ENCODE peak calls at places on chromosome 1, in six cellular contexts. One of them, this sample, is unnamed.

GRCh38 chr1:46183926-46184557 is 7.8 kb upstream of the P3R3URF start:
- DNase-seq in MM.1S: no peak
- DNase-seq in PC-3: no peak
- DNase-seq in HCT116: no peak
- DNase-seq in hepatocyte: no peak
- DNase-seq in neural progenitor cell: no peak
- DNase-seq in this sample: no peak

GRCh38 chr1:212044851-212045250 is 9.3 kb downstream of the DTL start:
- DNase-seq in hepatocyte: no peak
- DNase-seq in PC-3: no peak
- DNase-seq in MM.1S: no peak
- DNase-seq in neural progenitor cell: peak
- DNase-seq in HCT116: no peak
- DNase-seq in this sample: no peak

GRCh38 chr1:227961651-227962050 is 13.9 kb upstream of the WNT9A start:
- DNase-seq in MM.1S: no peak
- DNase-seq in neural progenitor cell: peak
- DNase-seq in hepatocyte: no peak
- DNase-seq in HCT116: no peak
- DNase-seq in PC-3: no peak
- DNase-seq in this sample: peak

GRCh38 chr1:232880354-232880753 is 70.1 kb upstream of the NTPCR start:
- DNase-seq in PC-3: peak
- DNase-seq in MM.1S: no peak
- DNase-seq in neural progenitor cell: peak
- DNase-seq in HCT116: peak
- DNase-seq in hepatocyte: peak
- DNase-seq in this sample: peak

GRCh38 chr1:202351725-202352124 is 3.2 kb downstream of the PPP1R12B start:
- DNase-seq in MM.1S: no peak
- DNase-seq in HCT116: no peak
- DNase-seq in neural progenitor cell: no peak
- DNase-seq in PC-3: no peak
- DNase-seq in hepatocyte: no peak
- DNase-seq in this sample: no peak

GRCh38 chr1:47191940-47192457 is 2.2 kb upstream of the PDZK1IP1 start:
- DNase-seq in hepatocyte: no peak
- DNase-seq in PC-3: no peak
- DNase-seq in HCT116: no peak
- DNase-seq in neural progenitor cell: no peak
- DNase-seq in MM.1S: no peak
- DNase-seq in this sample: no peak

GRCh38 chr1:10459185-10459584 is 9.4 kb downstream of the CORT start:
- DNase-seq in PC-3: peak
- DNase-seq in neural progenitor cell: no peak
- DNase-seq in MM.1S: no peak
- DNase-seq in HCT116: peak
- DNase-seq in hepatocyte: peak
- DNase-seq in this sample: no peak

GRCh38 chr1:2789164-2789985 is 12.1 kb downstream of the TTC34 start:
- DNase-seq in HCT116: no peak
- DNase-seq in MM.1S: no peak
- DNase-seq in neural progenitor cell: no peak
- DNase-seq in PC-3: no peak
- DNase-seq in hepatocyte: no peak
- DNase-seq in this sample: no peak

GRCh38 chr1:37556712-37557196 is at the start of gene DNALI1:
- DNase-seq in neural progenitor cell: peak
- DNase-seq in PC-3: peak
- DNase-seq in HCT116: no peak
- DNase-seq in MM.1S: peak
- DNase-seq in hepatocyte: peak
- DNase-seq in this sample: peak

GRCh38 chr1:153513023-153513422 is 22.8 kb downstream of the S100A6 start:
- DNase-seq in neural progenitor cell: no peak
- DNase-seq in HCT116: no peak
- DNase-seq in MM.1S: no peak
- DNase-seq in PC-3: no peak
- DNase-seq in hepatocyte: no peak
- DNase-seq in this sample: no peak

DNA sequence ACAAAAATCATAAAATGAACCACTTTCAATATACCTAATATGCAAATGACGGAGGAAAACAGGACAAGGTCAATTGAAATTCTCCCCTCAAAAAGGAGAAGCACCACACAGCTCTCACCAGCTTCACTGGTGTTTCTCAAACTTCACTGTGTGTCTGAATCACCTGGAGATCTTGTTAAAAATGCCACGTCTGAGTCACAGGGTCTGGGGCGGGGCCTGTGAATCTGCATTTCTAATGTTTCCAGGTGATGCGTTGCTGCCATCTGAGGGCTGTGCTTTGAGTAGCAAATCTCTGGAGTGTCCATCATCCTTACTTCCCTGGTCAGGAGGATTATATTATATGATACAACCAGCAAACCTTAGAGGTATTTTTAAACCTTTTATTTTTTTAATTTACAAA is 9.0 kb downstream of the CLDN19 start:
- DNase-seq in HCT116: peak
- DNase-seq in hepatocyte: no peak
- DNase-seq in MM.1S: no peak
- DNase-seq in neural progenitor cell: no peak
- DNase-seq in PC-3: peak
- DNase-seq in this sample: peak
- TF ChIP-seq CTCF in HCT116: peak
- TF ChIP-seq CTCF in hepatocyte: peak
- TF ChIP-seq CTCF in MM.1S: no peak
- TF ChIP-seq CTCF in neural progenitor cell: peak
- TF ChIP-seq CTCF in PC-3: peak
- TF ChIP-seq CTCF in this sample: peak

GRCh38 chr1:41898191-41898713 is 20.5 kb downstream of the HIVEP3 start:
- DNase-seq in MM.1S: peak
- DNase-seq in HCT116: no peak
- DNase-seq in neural progenitor cell: no peak
- DNase-seq in PC-3: peak
- DNase-seq in hepatocyte: no peak
- DNase-seq in this sample: no peak
- TF ChIP-seq EZH2phosphoT487 in MM.1S: no peak
- TF ChIP-seq EZH2phosphoT487 in HCT116: no peak
- TF ChIP-seq EZH2phosphoT487 in neural progenitor cell: no peak
- TF ChIP-seq EZH2phosphoT487 in PC-3: no peak
- TF ChIP-seq EZH2phosphoT487 in hepatocyte: no peak
- TF ChIP-seq EZH2phosphoT487 in this sample: no peak

GRCh38 chr1:8684590-8684989 is 132.8 kb downstream of the RERE start:
- DNase-seq in hepatocyte: no peak
- DNase-seq in neural progenitor cell: no peak
- DNase-seq in HCT116: no peak
- DNase-seq in PC-3: no peak
- DNase-seq in MM.1S: no peak
- DNase-seq in this sample: no peak

GRCh38 chr1:8689431-8690252 is 127.8 kb downstream of the RERE start:
- DNase-seq in MM.1S: no peak
- DNase-seq in HCT116: no peak
- DNase-seq in neural progenitor cell: no peak
- DNase-seq in PC-3: no peak
- DNase-seq in hepatocyte: no peak
- DNase-seq in this sample: peak

GRCh38 chr1:8687053-8687452 is 130.4 kb downstream of the RERE start:
- DNase-seq in PC-3: no peak
- DNase-seq in neural progenitor cell: no peak
- DNase-seq in hepatocyte: no peak
- DNase-seq in MM.1S: no peak
- DNase-seq in HCT116: no peak
- DNase-seq in this sample: no peak

GRCh38 chr1:8690253-8690525 is 127.3 kb downstream of the RERE start:
- DNase-seq in MM.1S: no peak
- DNase-seq in PC-3: no peak
- DNase-seq in HCT116: no peak
- DNase-seq in neural progenitor cell: no peak
- DNase-seq in hepatocyte: no peak
- DNase-seq in this sample: no peak

GRCh38 chr1:8687539-8687938 is 129.9 kb downstream of the RERE start:
- DNase-seq in HCT116: no peak
- DNase-seq in MM.1S: no peak
- DNase-seq in hepatocyte: no peak
- DNase-seq in PC-3: no peak
- DNase-seq in neural progenitor cell: no peak
- DNase-seq in this sample: no peak
- H2AFZ ChIP-seq in HCT116: no peak
- H2AFZ ChIP-seq in MM.1S: no peak
- H2AFZ ChIP-seq in hepatocyte: no peak
- H2AFZ ChIP-seq in PC-3: no peak
- H2AFZ ChIP-seq in neural progenitor cell: no peak
- H2AFZ ChIP-seq in this sample: no peak

GRCh38 chr1:172398193-172398592 is 22.3 kb upstream of the C1orf105 start:
- DNase-seq in PC-3: no peak
- DNase-seq in neural progenitor cell: no peak
- DNase-seq in MM.1S: no peak
- DNase-seq in HCT116: no peak
- DNase-seq in hepatocyte: no peak
- DNase-seq in this sample: no peak

GRCh38 chr1:172402878-172403573 is 17.5 kb upstream of the C1orf105 start:
- DNase-seq in hepatocyte: no peak
- DNase-seq in neural progenitor cell: no peak
- DNase-seq in PC-3: no peak
- DNase-seq in MM.1S: no peak
- DNase-seq in HCT116: no peak
- DNase-seq in this sample: no peak

GRCh38 chr1:172399369-172400072 is 21.0 kb upstream of the C1orf105 start:
- DNase-seq in HCT116: peak
- DNase-seq in PC-3: peak
- DNase-seq in hepatocyte: peak
- DNase-seq in neural progenitor cell: peak
- DNase-seq in MM.1S: peak
- DNase-seq in this sample: peak

GRCh38 chr1:172400073-172400737 is 20.3 kb upstream of the C1orf105 start:
- DNase-seq in PC-3: no peak
- DNase-seq in MM.1S: no peak
- DNase-seq in hepatocyte: no peak
- DNase-seq in HCT116: no peak
- DNase-seq in neural progenitor cell: no peak
- DNase-seq in this sample: no peak

DNA sequence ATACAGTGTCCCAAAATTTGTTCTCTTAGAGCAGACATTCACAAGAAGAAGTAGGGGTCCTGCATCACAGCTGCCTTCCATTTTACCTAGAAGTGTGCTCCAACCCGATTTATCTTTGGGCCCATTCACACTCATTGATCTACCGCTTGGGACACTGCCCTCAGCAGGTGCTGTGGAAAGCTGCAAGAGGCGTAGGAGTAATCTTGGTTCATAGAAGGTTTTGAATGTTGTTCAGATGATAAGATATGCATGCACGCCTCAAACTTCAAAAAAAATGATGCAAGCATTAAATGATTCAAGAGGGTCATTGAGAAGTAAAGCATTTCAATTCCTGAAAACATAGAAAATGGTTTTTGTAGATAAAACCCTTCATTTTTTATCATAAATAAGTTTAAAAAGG is 18.6 kb upstream of the C1orf105 start:
- DNase-seq in PC-3: peak
- DNase-seq in neural progenitor cell: peak
- DNase-seq in hepatocyte: no peak
- DNase-seq in MM.1S: no peak
- DNase-seq in HCT116: no peak
- DNase-seq in this sample: peak
- TF ChIP-seq CTCF in PC-3: peak
- TF ChIP-seq CTCF in neural progenitor cell: peak
- TF ChIP-seq CTCF in hepatocyte: peak
- TF ChIP-seq CTCF in MM.1S: no peak
- TF ChIP-seq CTCF in HCT116: peak
- TF ChIP-seq CTCF in this sample: peak

DNA sequence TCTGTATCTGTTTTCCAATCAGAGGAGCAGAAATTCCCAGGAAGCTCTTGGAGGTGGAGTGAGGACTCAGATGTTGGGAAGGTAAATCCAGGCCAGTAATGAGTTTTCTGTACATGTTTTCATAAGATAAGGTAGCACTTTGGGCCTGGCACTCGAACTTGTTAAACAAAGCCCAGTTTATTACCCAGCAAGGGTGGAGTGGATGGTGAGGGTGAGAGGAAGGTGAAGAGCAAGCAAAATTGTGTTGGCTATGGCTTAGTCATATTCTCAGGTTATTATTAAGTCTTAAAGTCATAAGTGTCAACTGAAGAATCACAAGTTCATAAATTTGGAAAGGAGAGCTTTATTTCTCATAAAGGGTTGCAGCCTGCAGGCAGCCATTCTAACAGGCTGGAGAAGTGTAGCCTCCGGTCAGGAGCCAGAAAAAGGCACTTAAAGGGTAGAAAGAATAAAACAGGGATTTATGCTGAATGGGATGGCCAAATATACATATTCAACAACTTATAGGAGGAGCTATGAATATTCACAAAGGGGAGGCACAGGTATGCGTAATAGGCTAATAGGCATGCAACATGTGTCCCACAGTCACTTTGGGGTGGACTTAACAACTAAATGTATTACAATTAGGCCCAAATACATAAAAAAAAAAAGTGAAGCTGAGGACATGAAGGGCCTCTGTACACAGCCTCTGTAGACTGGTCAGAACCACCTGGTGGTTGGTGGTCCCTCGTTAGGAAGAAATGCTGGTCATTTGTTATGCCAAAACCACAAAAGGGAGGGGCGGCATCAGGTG is 523.9 kb downstream of the LMO4 start:
- DNase-seq in PC-3: no peak
- DNase-seq in hepatocyte: no peak
- DNase-seq in HCT116: no peak
- DNase-seq in MM.1S: no peak
- DNase-seq in neural progenitor cell: no peak
- DNase-seq in this sample: no peak
- TF ChIP-seq EZH2phosphoT487 in PC-3: no peak
- TF ChIP-seq EZH2phosphoT487 in hepatocyte: no peak
- TF ChIP-seq EZH2phosphoT487 in HCT116: no peak
- TF ChIP-seq EZH2phosphoT487 in MM.1S: no peak
- TF ChIP-seq EZH2phosphoT487 in neural progenitor cell: no peak
- TF ChIP-seq EZH2phosphoT487 in this sample: no peak

GRCh38 chr1:221515496-221515895 is 226.4 kb downstream of the DUSP10 start:
- DNase-seq in PC-3: no peak
- DNase-seq in hepatocyte: no peak
- DNase-seq in HCT116: no peak
- DNase-seq in neural progenitor cell: no peak
- DNase-seq in MM.1S: no peak
- DNase-seq in this sample: no peak

GRCh38 chr1:221509575-221510360 is 232.1 kb downstream of the DUSP10 start:
- DNase-seq in hepatocyte: no peak
- DNase-seq in neural progenitor cell: no peak
- DNase-seq in PC-3: no peak
- DNase-seq in HCT116: no peak
- DNase-seq in MM.1S: no peak
- DNase-seq in this sample: no peak

GRCh38 chr1:221510793-221511503 is 230.9 kb downstream of the DUSP10 start:
- DNase-seq in hepatocyte: peak
- DNase-seq in neural progenitor cell: no peak
- DNase-seq in HCT116: no peak
- DNase-seq in MM.1S: no peak
- DNase-seq in PC-3: no peak
- DNase-seq in this sample: no peak

DNA sequence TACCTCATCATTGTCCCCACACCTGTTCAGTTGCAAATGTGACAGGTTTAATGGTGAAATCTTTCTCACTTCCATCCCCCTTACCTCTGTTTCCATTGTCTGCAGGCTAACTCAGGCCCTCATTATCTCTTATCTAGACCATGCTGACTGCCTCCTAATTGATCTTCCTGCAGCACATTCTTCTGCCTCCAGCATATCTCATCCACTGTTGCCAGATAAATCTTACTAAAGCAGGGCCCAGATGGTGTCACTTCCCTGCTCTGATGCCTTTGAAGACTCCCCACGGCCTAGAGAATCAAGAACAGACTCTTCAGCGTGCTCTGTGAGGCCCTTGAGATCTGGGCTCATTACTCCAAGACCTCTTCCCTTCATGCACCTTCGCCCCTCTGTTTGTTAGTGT is 230.1 kb downstream of the DUSP10 start:
- DNase-seq in PC-3: no peak
- DNase-seq in neural progenitor cell: peak
- DNase-seq in hepatocyte: no peak
- DNase-seq in HCT116: no peak
- DNase-seq in MM.1S: no peak
- DNase-seq in this sample: no peak
- H2AFZ ChIP-seq in PC-3: no peak
- H2AFZ ChIP-seq in neural progenitor cell: peak
- H2AFZ ChIP-seq in hepatocyte: no peak
- H2AFZ ChIP-seq in HCT116: no peak
- H2AFZ ChIP-seq in MM.1S: no peak
- H2AFZ ChIP-seq in this sample: no peak